ENCODE peak calls at places on chromosomes 6 and 20, in four cellular contexts. P, W, D and G are unnamed samples.

GRCh38 chr20:51452734-51453133 is 89.8 kb downstream of the NFATC2 start:
- DNase-seq in W (no peak), P (no peak), D (no peak), G (no peak)

GRCh38 chr6:27168586-27169443 is 78.7 kb upstream of the PRSS16 start:
- DNase-seq in D (no peak), P (no peak), W (no peak), G (no peak)

GRCh38 chr6:145863988-145864616 is 49.5 kb upstream of the FBXO30 start:
- DNase-seq in D (no peak), W (no peak), P (no peak), G (no peak)

GRCh38 chr6:23523771-23524170 is 602.2 kb upstream of the NRSN1 start:
- DNase-seq in W (no peak), P (no peak), D (no peak), G (no peak)

GRCh38 chr6:20211037-20211940 is 980 bp downstream of the MBOAT1 start:
- DNase-seq in P (peak), D (no peak), W (no peak), G (no peak)

GRCh38 chr20:23318347-23318746 is 32.2 kb upstream of the NXT1 start:
- DNase-seq in D (no peak), W (no peak), P (no peak), G (no peak)

GRCh38 chr6:170087946-170088348 is 202.9 kb downstream of the DLL1 start:
- DNase-seq in D (peak), W (no peak), P (no peak), G (peak)

GRCh38 chr6:158999154-158999668 is 791 bp downstream of the RSPH3 start:
- DNase-seq in W (no peak), D (peak), P (no peak), G (no peak)

GRCh38 chr6:38773338-38773737 is 58.2 kb downstream of the DNAH8 start:
- DNase-seq in D (no peak), P (peak), W (no peak), G (peak)

GRCh38 chr20:37282558-37282957 is 6.9 kb upstream of the MANBAL start:
- DNase-seq in D (no peak), P (no peak), W (no peak), G (no peak)

GRCh38 chr6:143325379-143326140 is 124.9 kb downstream of the ADAT2 start:
- DNase-seq in P (no peak), D (no peak), W (no peak), G (no peak)

GRCh38 chr20:9498322-9498721 is 16.1 kb upstream of the LAMP5 start:
- DNase-seq in W (no peak), P (no peak), D (no peak), G (no peak)